ENCODE peak calls at places on chromosomes 2 and 18, in four cellular contexts. H, N, Z and L are unnamed samples.

GRCh38 chr18:61637905-61638304 is 254.9 kb downstream of the RNF152 start:
- DNase-seq in Z (no peak), H (no peak), N (no peak), L (no peak)

GRCh38 chr18:56285387-56286055 is 352.9 kb downstream of the TXNL1 start:
- DNase-seq in N (no peak), Z (no peak), H (no peak), L (no peak)

GRCh38 chr2:143451622-143452021 is 322.4 kb downstream of the ARHGAP15 start:
- DNase-seq in N (no peak), H (no peak), Z (no peak), L (no peak)

GRCh38 chr18:79798346-79798998 is 734 bp downstream of the KCNG2 start:
- DNase-seq in N (no peak), H (no peak), Z (no peak), L (no peak)

GRCh38 chr2:1497122-1497611 is 83.9 kb downstream of the TPO start:
- DNase-seq in Z (no peak), N (no peak), H (no peak), L (no peak)

GRCh38 chr2:149767516-149767974 is 180.0 kb upstream of the MMADHC start:
- DNase-seq in N (no peak), H (no peak), Z (no peak), L (no peak)

GRCh38 chr2:213545964-213546363 is 261.7 kb downstream of the SPAG16 start:
- DNase-seq in N (no peak), Z (no peak), H (no peak), L (no peak)

GRCh38 chr2:162297925-162298552 is 20.4 kb downstream of the IFIH1 start:
- DNase-seq in H (no peak), N (peak), Z (no peak), L (peak)

GRCh38 chr2:17878222-17879136 is at the start of gene KCNS3:
- DNase-seq in H (peak), Z (peak), N (peak), L (no peak)

GRCh38 chr2:237591021-237591370 is 462 bp upstream of the RAB17 start:
- DNase-seq in H (no peak), N (no peak), Z (no peak), L (no peak)

GRCh38 chr2:67880291-67880761 is 182.5 kb downstream of the C1D start:
- DNase-seq in Z (no peak), H (no peak), N (no peak), L (no peak)

GRCh38 chr2:230914886-230915285 is 10.2 kb downstream of the GPR55 start:
- DNase-seq in N (no peak), H (peak), Z (no peak), L (no peak)

GRCh38 chr2:96931966-96932365 is 54.4 kb downstream of the FAM178B start:
- DNase-seq in H (no peak), Z (no peak), N (no peak), L (no peak)

GRCh38 chr18:57792741-57793629 is 10.1 kb downstream of the ATP8B1 start:
- DNase-seq in H (no peak), Z (no peak), N (no peak), L (no peak)

GRCh38 chr2:225164406-225165048 is 122.3 kb upstream of the DOCK10 start:
- DNase-seq in N (no peak), Z (no peak), H (no peak), L (no peak)

GRCh38 chr2:196277002-196277401 is 105.6 kb upstream of the STK17B start:
- DNase-seq in Z (no peak), N (peak), H (no peak), L (no peak)

GRCh38 chr2:227473019-227473461 is 1.1 kb downstream of the AGFG1 start:
- DNase-seq in N (no peak), Z (no peak), H (no peak), L (no peak)

GRCh38 chr2:226220511-226220910 is 579.1 kb downstream of the IRS1 start:
- DNase-seq in Z (no peak), H (no peak), N (no peak), L (no peak)

GRCh38 chr2:28447943-28448737 is 47.7 kb upstream of the PLB1 start:
- DNase-seq in H (no peak), N (no peak), Z (no peak), L (no peak)

GRCh38 chr2:15986068-15986560 is 45.8 kb downstream of the MYCN start:
- DNase-seq in H (no peak), Z (no peak), N (no peak), L (no peak)

GRCh38 chr2:152240559-152241231 is 65.1 kb upstream of the STAM2 start:
- DNase-seq in H (no peak), N (no peak), Z (no peak), L (no peak)

GRCh38 chr2:72837171-72837570 is 11.3 kb upstream of the EXOC6B start:
- DNase-seq in H (no peak), N (no peak), Z (no peak), L (no peak)

GRCh38 chr2:104040739-104041138 is 813.2 kb upstream of the POU3F3 start:
- DNase-seq in H (no peak), N (no peak), Z (no peak), L (no peak)

GRCh38 chr2:17901246-17901645 is 22.8 kb downstream of the KCNS3 start:
- DNase-seq in Z (peak), H (no peak), N (no peak), L (no peak)

GRCh38 chr2:36455788-36456187 is 100.2 kb downstream of the CRIM1 start:
- DNase-seq in H (no peak), N (no peak), Z (no peak), L (no peak)

GRCh38 chr2:17232751-17233150 is 285.5 kb downstream of the RAD51AP2 start:
- DNase-seq in H (no peak), Z (no peak), N (no peak), L (no peak)

GRCh38 chr2:162582357-162582798 is 238.4 kb downstream of the GCA start:
- DNase-seq in H (no peak), Z (no peak), N (no peak), L (no peak)

DNA sequence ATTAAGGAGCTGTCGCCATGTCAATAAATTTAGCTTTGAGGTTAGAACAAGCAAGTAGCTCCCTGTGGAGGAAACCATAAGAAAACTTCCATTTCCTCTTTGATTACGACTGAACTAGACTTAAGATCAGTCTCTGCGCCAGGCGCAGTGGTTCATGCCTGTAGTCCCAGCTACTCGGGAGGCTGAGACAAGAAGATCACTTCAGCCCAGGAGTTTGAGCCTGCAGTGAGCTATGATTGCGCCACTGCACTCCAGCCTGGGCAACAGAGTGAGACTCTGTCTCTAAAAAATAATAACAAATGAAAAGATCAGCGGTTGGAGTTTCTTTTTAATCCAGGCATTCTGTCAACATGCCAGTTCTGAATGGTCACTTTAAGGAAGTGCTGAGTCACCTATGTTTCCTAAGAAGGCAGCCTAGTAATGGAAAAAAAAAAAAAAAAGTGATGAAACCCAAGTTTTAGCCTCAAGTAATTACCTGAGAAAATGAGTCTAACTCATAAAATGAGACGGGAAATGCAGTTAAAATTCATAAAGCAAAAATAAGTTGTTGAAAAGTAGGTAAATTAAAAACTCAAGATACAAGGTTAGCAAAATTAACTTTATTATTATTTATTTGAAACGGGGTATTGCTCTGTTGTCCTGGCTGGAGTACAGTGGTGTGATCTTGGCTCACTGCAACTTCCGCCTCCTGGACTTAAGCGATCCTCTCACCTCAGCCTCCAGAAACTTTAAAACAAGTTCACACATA is 10.2 kb downstream of the C18orf32 start:
- DNase-seq in H (no peak), N (no peak), Z (no peak), L (no peak)
- H3K27ac ChIP-seq in H (no peak), N (no peak), Z (peak), L (peak)

DNA sequence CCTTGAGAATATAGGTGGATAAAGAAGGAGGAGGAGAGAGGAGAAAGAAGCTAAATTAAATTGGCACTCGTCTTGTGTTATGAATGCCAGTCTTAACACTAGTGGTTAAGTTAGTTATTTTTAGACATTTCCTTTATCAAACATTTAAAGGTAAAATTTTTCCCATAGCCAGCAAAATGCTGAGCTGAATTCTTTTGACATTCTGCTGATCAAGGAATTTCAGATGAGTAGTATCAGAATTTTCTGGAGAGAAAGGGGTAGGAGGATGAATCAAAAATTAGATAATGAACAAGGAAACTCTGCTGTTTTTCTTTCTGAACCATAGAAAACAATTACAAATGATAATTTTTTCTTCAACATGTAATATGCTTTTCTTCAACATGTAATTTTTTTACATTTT is 52.5 kb downstream of the ASXL3 start:
- DNase-seq in N (no peak), H (no peak), Z (no peak), L (no peak)
- H3K27ac ChIP-seq in N (no peak), H (no peak), Z (no peak), L (no peak)

GRCh38 chr2:26008095-26008494 is 25.8 kb upstream of the RAB10 start:
- DNase-seq in H (no peak), Z (no peak), N (no peak), L (no peak)

GRCh38 chr2:25996844-25997243 is 14.5 kb upstream of the KIF3C start:
- DNase-seq in Z (no peak), N (no peak), H (no peak), L (no peak)

GRCh38 chr2:26001743-26002341 is 19.5 kb upstream of the KIF3C start:
- DNase-seq in H (peak), N (no peak), Z (peak), L (peak)

GRCh38 chr2:26000561-26001211 is 18.4 kb upstream of the KIF3C start:
- DNase-seq in Z (no peak), N (no peak), H (no peak), L (no peak)

GRCh38 chr2:26002617-26003310 is 20.5 kb upstream of the KIF3C start:
- DNase-seq in Z (no peak), N (no peak), H (no peak), L (no peak)
- H3K27ac ChIP-seq in Z (peak), N (no peak), H (no peak), L (peak)

GRCh38 chr2:8654041-8654440 is 27.8 kb upstream of the ID2 start:
- DNase-seq in Z (no peak), N (no peak), H (no peak), L (no peak)

GRCh38 chr2:8653485-8653884 is 28.4 kb upstream of the ID2 start:
- DNase-seq in N (no peak), H (no peak), Z (no peak), L (peak)

GRCh38 chr2:8650256-8650655 is 31.6 kb upstream of the ID2 start:
- DNase-seq in N (no peak), H (no peak), Z (no peak), L (no peak)

GRCh38 chr2:8654483-8654882 is 27.4 kb upstream of the ID2 start:
- DNase-seq in H (no peak), Z (no peak), N (no peak), L (no peak)

DNA sequence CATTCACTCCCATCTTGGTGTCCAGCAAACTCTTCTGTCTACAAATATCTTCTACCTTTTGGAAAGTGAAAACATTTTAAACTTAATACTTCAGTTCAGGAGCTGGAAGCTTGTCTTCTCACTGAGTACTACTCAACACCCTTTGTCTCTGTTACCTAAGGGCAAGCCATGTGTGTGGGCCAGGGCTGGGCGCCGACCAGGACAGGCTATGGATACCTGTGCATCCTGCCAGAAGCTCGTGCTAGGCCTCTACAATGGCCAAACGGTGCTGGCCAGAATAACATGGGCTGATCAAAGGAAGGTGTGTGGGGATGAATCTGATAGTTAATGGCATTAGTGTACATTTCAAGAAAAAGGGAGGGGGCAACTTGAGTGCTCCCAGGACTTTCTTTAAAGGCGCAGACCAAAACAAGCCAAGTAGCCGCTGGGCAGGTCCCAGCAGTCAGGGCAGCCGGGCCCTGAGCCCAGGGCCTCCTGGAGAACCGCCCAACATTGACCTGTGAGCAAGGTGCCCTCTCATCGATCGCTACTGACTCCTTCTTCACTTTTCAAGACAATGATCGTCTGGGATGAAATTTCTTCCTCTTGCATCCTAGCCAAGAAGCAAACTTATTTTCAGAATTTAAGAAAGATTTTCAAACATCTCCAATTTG is 29.0 kb upstream of the ID2 start:
- DNase-seq in N (no peak), Z (no peak), H (no peak), L (no peak)
- H3K27ac ChIP-seq in N (no peak), Z (no peak), H (no peak), L (no peak)

GRCh38 chr2:46097714-46098480 is 199.3 kb upstream of the EPAS1 start:
- DNase-seq in N (no peak), H (peak), Z (no peak), L (no peak)
- H3K27ac ChIP-seq in N (no peak), H (no peak), Z (peak), L (peak)